ENCODE peak calls at places on chromosomes 3 and 15, in five cellular contexts. One of them, this sample, is unnamed.

GRCh38 chr3:125141596-125142417 is 70.7 kb downstream of the SLC12A8 start:
- DNase-seq in upper lobe of left lung: peak
- DNase-seq in endothelial cell of umbilical vein: peak
- DNase-seq in K562: no peak
- DNase-seq in stomach: peak
- DNase-seq in this sample: no peak

GRCh38 chr3:20462226-20462625 is 276.2 kb upstream of the SGO1 start:
- DNase-seq in upper lobe of left lung: no peak
- DNase-seq in endothelial cell of umbilical vein: no peak
- DNase-seq in K562: no peak
- DNase-seq in stomach: no peak
- DNase-seq in this sample: no peak

GRCh38 chr3:80087769-80088168 is 320.0 kb upstream of the ROBO1 start:
- DNase-seq in upper lobe of left lung: no peak
- DNase-seq in endothelial cell of umbilical vein: peak
- DNase-seq in K562: no peak
- DNase-seq in stomach: no peak
- DNase-seq in this sample: no peak

GRCh38 chr3:179768080-179768479 is 115.2 kb downstream of the USP13 start:
- DNase-seq in upper lobe of left lung: no peak
- DNase-seq in endothelial cell of umbilical vein: peak
- DNase-seq in K562: peak
- DNase-seq in stomach: no peak
- DNase-seq in this sample: no peak

GRCh38 chr3:144119611-144120010 is 148.0 kb downstream of the DIPK2A start:
- DNase-seq in upper lobe of left lung: no peak
- DNase-seq in endothelial cell of umbilical vein: no peak
- DNase-seq in K562: no peak
- DNase-seq in stomach: no peak
- DNase-seq in this sample: no peak

GRCh38 chr3:129793947-129794318 is 99.6 kb downstream of the TMCC1 start:
- DNase-seq in upper lobe of left lung: peak
- DNase-seq in endothelial cell of umbilical vein: peak
- DNase-seq in K562: peak
- DNase-seq in stomach: no peak
- DNase-seq in this sample: no peak

GRCh38 chr3:138066383-138066782 is 49.0 kb downstream of the DZIP1L start:
- DNase-seq in upper lobe of left lung: no peak
- DNase-seq in endothelial cell of umbilical vein: no peak
- DNase-seq in K562: no peak
- DNase-seq in stomach: no peak
- DNase-seq in this sample: no peak

GRCh38 chr15:55361048-55361447 is 42.0 kb downstream of the PIGB start:
- DNase-seq in upper lobe of left lung: peak
- DNase-seq in endothelial cell of umbilical vein: no peak
- DNase-seq in K562: no peak
- DNase-seq in stomach: no peak
- DNase-seq in this sample: no peak

GRCh38 chr3:21390136-21390535 is 360.9 kb downstream of the ZNF385D start:
- DNase-seq in upper lobe of left lung: no peak
- DNase-seq in endothelial cell of umbilical vein: no peak
- DNase-seq in K562: no peak
- DNase-seq in stomach: no peak
- DNase-seq in this sample: no peak

GRCh38 chr3:61877359-61877770 is 316.0 kb downstream of the PTPRG start:
- DNase-seq in upper lobe of left lung: no peak
- DNase-seq in endothelial cell of umbilical vein: no peak
- DNase-seq in K562: no peak
- DNase-seq in stomach: no peak
- DNase-seq in this sample: no peak

GRCh38 chr3:56711344-56711743 is 28.3 kb upstream of the TASOR start:
- DNase-seq in upper lobe of left lung: no peak
- DNase-seq in endothelial cell of umbilical vein: no peak
- DNase-seq in K562: no peak
- DNase-seq in stomach: no peak
- DNase-seq in this sample: no peak

GRCh38 chr3:190892328-190893011 is 30.0 kb upstream of the GMNC start:
- DNase-seq in upper lobe of left lung: no peak
- DNase-seq in endothelial cell of umbilical vein: no peak
- DNase-seq in K562: no peak
- DNase-seq in stomach: no peak
- DNase-seq in this sample: no peak

GRCh38 chr15:92733934-92734521 is 78.5 kb upstream of the FAM174B start:
- DNase-seq in upper lobe of left lung: no peak
- DNase-seq in endothelial cell of umbilical vein: peak
- DNase-seq in K562: peak
- DNase-seq in stomach: no peak
- DNase-seq in this sample: no peak

GRCh38 chr15:76803049-76803571 is 102.0 kb downstream of the SCAPER start:
- DNase-seq in upper lobe of left lung: no peak
- DNase-seq in endothelial cell of umbilical vein: no peak
- DNase-seq in K562: no peak
- DNase-seq in stomach: no peak
- DNase-seq in this sample: no peak

GRCh38 chr15:31342781-31343626 is 16.4 kb downstream of the KLF13 start:
- DNase-seq in upper lobe of left lung: no peak
- DNase-seq in endothelial cell of umbilical vein: peak
- DNase-seq in K562: no peak
- DNase-seq in stomach: no peak
- DNase-seq in this sample: no peak

GRCh38 chr3:10162147-10162546 is 2.6 kb upstream of the IRAK2 start:
- DNase-seq in upper lobe of left lung: no peak
- DNase-seq in endothelial cell of umbilical vein: no peak
- DNase-seq in K562: no peak
- DNase-seq in stomach: no peak
- DNase-seq in this sample: no peak

GRCh38 chr3:106033654-106034053 is 164.8 kb upstream of the CBLB start:
- DNase-seq in upper lobe of left lung: no peak
- DNase-seq in endothelial cell of umbilical vein: no peak
- DNase-seq in K562: no peak
- DNase-seq in stomach: no peak
- DNase-seq in this sample: no peak

GRCh38 chr3:188187055-188187454 is 33.1 kb downstream of the LPP start:
- DNase-seq in upper lobe of left lung: no peak
- DNase-seq in endothelial cell of umbilical vein: peak
- DNase-seq in K562: no peak
- DNase-seq in stomach: no peak
- DNase-seq in this sample: no peak

GRCh38 chr3:73624363-73625123 is at the start of gene PDZRN3:
- DNase-seq in upper lobe of left lung: no peak
- DNase-seq in endothelial cell of umbilical vein: peak
- DNase-seq in K562: no peak
- DNase-seq in stomach: peak
- DNase-seq in this sample: no peak

GRCh38 chr15:85616549-85616948 is 178.2 kb downstream of the KLHL25 start:
- DNase-seq in upper lobe of left lung: no peak
- DNase-seq in endothelial cell of umbilical vein: peak
- DNase-seq in K562: no peak
- DNase-seq in stomach: no peak
- DNase-seq in this sample: no peak

GRCh38 chr3:130759692-130760338 is 13.2 kb upstream of the PIK3R4 start:
- DNase-seq in upper lobe of left lung: peak
- DNase-seq in endothelial cell of umbilical vein: peak
- DNase-seq in K562: peak
- DNase-seq in stomach: peak
- DNase-seq in this sample: no peak

GRCh38 chr3:186679151-186679550 is 13.3 kb downstream of the HRG start:
- DNase-seq in upper lobe of left lung: no peak
- DNase-seq in endothelial cell of umbilical vein: no peak
- DNase-seq in K562: no peak
- DNase-seq in stomach: no peak
- DNase-seq in this sample: no peak

GRCh38 chr15:71232411-71232810 is 117.1 kb downstream of the THSD4 start:
- DNase-seq in upper lobe of left lung: no peak
- DNase-seq in endothelial cell of umbilical vein: no peak
- DNase-seq in K562: no peak
- DNase-seq in stomach: no peak
- DNase-seq in this sample: no peak

GRCh38 chr3:182255095-182255600 is 538.2 kb upstream of the ATP11B start:
- DNase-seq in upper lobe of left lung: no peak
- DNase-seq in endothelial cell of umbilical vein: no peak
- DNase-seq in K562: no peak
- DNase-seq in stomach: no peak
- DNase-seq in this sample: no peak

GRCh38 chr15:81265256-81265943 is 58.5 kb downstream of the STARD5 start:
- DNase-seq in upper lobe of left lung: no peak
- DNase-seq in endothelial cell of umbilical vein: no peak
- DNase-seq in K562: no peak
- DNase-seq in stomach: no peak
- DNase-seq in this sample: peak

DNA sequence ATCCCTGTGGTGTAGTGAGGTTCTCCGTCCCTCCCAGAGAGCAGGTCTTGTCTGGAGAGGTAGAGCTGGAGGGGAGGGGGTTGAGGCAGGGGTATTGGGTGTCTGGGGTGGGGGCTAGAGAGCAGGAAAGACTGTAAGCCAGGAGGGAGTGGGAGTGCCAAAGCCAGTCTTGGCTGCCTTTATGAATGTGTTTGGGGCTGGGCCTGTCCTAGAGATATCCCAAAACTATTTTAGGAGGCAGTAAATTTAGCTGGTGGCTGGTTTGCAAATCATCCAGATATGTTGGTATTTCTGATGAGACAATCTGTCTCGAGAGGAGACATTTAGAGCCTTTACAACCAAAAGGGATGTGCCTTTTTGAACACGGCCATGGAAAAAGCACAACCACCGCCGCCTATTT is 166.6 kb downstream of the TLE3 start:
- DNase-seq in upper lobe of left lung: no peak
- DNase-seq in endothelial cell of umbilical vein: no peak
- DNase-seq in K562: no peak
- DNase-seq in stomach: no peak
- DNase-seq in this sample: peak
- H3K27ac ChIP-seq in upper lobe of left lung: no peak
- H3K27ac ChIP-seq in endothelial cell of umbilical vein: no peak
- H3K27ac ChIP-seq in K562: no peak
- H3K27ac ChIP-seq in stomach: no peak
- H3K27ac ChIP-seq in this sample: no peak

GRCh38 chr3:122874116-122874515 is 79.2 kb downstream of the SLC49A4 start:
- DNase-seq in upper lobe of left lung: no peak
- DNase-seq in endothelial cell of umbilical vein: no peak
- DNase-seq in K562: no peak
- DNase-seq in stomach: no peak
- DNase-seq in this sample: no peak
- TF ChIP-seq POLR2AphosphoS5 in upper lobe of left lung: no peak
- TF ChIP-seq POLR2AphosphoS5 in endothelial cell of umbilical vein: no peak
- TF ChIP-seq POLR2AphosphoS5 in K562: no peak
- TF ChIP-seq POLR2AphosphoS5 in stomach: no peak
- TF ChIP-seq POLR2AphosphoS5 in this sample: no peak

GRCh38 chr3:148951599-148952361 is 39.6 kb upstream of the GYG1 start:
- DNase-seq in upper lobe of left lung: no peak
- DNase-seq in endothelial cell of umbilical vein: no peak
- DNase-seq in K562: no peak
- DNase-seq in stomach: no peak
- DNase-seq in this sample: no peak
- H3K27ac ChIP-seq in upper lobe of left lung: peak
- H3K27ac ChIP-seq in endothelial cell of umbilical vein: no peak
- H3K27ac ChIP-seq in K562: no peak
- H3K27ac ChIP-seq in stomach: no peak
- H3K27ac ChIP-seq in this sample: peak

DNA sequence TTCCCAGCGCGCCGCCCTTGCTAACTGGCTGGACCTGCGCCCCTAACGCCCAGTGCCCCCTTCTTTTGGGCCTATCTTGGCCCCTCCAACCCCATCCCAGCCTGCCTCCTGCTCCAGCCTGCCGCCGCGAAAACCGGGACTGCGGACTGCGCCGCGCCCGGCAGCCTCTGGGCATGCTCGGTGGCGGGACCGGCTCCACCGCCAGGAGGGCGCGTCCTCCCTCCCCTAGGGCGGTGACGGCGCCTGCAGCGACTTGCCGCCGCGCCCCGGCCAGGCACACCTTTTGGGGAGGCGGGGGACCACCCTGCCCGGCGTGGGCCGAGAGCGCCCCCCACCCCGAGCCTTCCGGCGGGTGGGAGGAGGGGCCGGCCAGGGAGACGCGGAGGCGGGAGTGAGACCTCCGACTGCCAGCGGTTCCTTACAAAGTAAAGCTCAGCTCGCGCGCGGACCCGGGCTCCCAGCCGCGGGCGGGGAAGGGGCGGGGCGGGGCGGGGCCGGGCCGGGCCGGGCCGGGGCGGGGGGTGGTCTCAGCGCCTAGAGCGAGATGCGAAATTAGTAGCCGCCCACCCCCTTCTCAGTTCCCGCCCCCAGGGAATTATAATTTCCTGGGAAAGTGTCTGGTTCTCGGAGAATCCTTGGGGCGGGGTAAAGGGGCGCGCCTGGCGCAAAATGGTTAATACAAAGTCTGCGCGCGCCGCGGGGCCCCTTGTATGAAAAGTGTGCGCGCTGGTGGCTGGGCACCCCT is 225.0 kb upstream of the IL12A start:
- DNase-seq in upper lobe of left lung: peak
- DNase-seq in endothelial cell of umbilical vein: peak
- DNase-seq in K562: peak
- DNase-seq in stomach: peak
- DNase-seq in this sample: no peak
- TF ChIP-seq POLR2AphosphoS5 in upper lobe of left lung: peak
- TF ChIP-seq POLR2AphosphoS5 in endothelial cell of umbilical vein: peak
- TF ChIP-seq POLR2AphosphoS5 in K562: no peak
- TF ChIP-seq POLR2AphosphoS5 in stomach: peak
- TF ChIP-seq POLR2AphosphoS5 in this sample: peak